ENCODE peak calls at places on chromosomes 11 and 22, in seven cellular contexts. Z is thoracic aorta, E is cardiac fibroblast, A is HFF-Myc, R is dorsolateral prefrontal cortex, S is H7, M is fibroblast of the aortic adventitia. P is an unnamed sample.

GRCh38 chr11:78586452-78587046 is 11.9 kb upstream of the NARS2 start:
- DNase-seq in Z (no peak), E (no peak), A (no peak), R (no peak), S (peak), M (no peak), P (no peak)

GRCh38 chr11:16040151-16040550 is 316.2 kb downstream of the SOX6 start:
- DNase-seq in Z (no peak), E (no peak), A (no peak), R (no peak), S (no peak), M (no peak), P (no peak)

GRCh38 chr11:128492461-128492860 is 94.9 kb downstream of the ETS1 start:
- DNase-seq in Z (no peak), E (peak), A (no peak), R (no peak), S (no peak), M (peak), P (no peak)

GRCh38 chr11:95641506-95641905 is 148.1 kb downstream of the FAM76B start:
- DNase-seq in Z (peak), E (no peak), A (no peak), R (no peak), S (no peak), M (peak), P (peak)

GRCh38 chr11:131888230-131888826 is 517.9 kb downstream of the NTM start:
- DNase-seq in Z (no peak), E (peak), A (peak), R (no peak), S (no peak), M (peak), P (no peak)

GRCh38 chr11:104432981-104433380 is 269.0 kb upstream of the PDGFD start:
- DNase-seq in Z (no peak), E (no peak), A (no peak), R (no peak), S (no peak), M (peak), P (no peak)

GRCh38 chr22:20549232-20549841 is 41.9 kb downstream of the MED15 start:
- DNase-seq in Z (no peak), E (peak), A (no peak), R (peak), S (peak), M (no peak), P (no peak)

GRCh38 chr11:74460481-74461154 is 6.7 kb downstream of the KCNE3 start:
- DNase-seq in Z (no peak), E (peak), A (no peak), R (no peak), S (no peak), M (peak), P (peak)

GRCh38 chr11:37718431-37718999 is 1120.5 kb upstream of the RAG2 start:
- DNase-seq in Z (no peak), E (peak), A (no peak), R (no peak), S (no peak), M (peak), P (no peak)

GRCh38 chr22:42001127-42001526 is 2.5 kb downstream of the WBP2NL start:
- DNase-seq in Z (no peak), E (no peak), A (no peak), R (no peak), S (no peak), M (no peak), P (no peak)

GRCh38 chr11:119713361-119714040 is 15.5 kb downstream of the NECTIN1 start:
- DNase-seq in Z (no peak), E (no peak), A (no peak), R (no peak), S (no peak), M (no peak), P (no peak)

GRCh38 chr22:42316988-42317387 is 46.5 kb upstream of the TCF20 start:
- DNase-seq in Z (no peak), E (peak), A (no peak), R (peak), S (no peak), M (peak), P (no peak)

GRCh38 chr11:112213753-112214152 is 12.5 kb upstream of the PTS start:
- DNase-seq in Z (no peak), E (peak), A (no peak), R (no peak), S (no peak), M (peak), P (no peak)
- H3K4me3 ChIP-seq in Z (no peak), E (no peak), A (no peak), R (no peak), S (no peak), M (no peak), P (no peak)

DNA sequence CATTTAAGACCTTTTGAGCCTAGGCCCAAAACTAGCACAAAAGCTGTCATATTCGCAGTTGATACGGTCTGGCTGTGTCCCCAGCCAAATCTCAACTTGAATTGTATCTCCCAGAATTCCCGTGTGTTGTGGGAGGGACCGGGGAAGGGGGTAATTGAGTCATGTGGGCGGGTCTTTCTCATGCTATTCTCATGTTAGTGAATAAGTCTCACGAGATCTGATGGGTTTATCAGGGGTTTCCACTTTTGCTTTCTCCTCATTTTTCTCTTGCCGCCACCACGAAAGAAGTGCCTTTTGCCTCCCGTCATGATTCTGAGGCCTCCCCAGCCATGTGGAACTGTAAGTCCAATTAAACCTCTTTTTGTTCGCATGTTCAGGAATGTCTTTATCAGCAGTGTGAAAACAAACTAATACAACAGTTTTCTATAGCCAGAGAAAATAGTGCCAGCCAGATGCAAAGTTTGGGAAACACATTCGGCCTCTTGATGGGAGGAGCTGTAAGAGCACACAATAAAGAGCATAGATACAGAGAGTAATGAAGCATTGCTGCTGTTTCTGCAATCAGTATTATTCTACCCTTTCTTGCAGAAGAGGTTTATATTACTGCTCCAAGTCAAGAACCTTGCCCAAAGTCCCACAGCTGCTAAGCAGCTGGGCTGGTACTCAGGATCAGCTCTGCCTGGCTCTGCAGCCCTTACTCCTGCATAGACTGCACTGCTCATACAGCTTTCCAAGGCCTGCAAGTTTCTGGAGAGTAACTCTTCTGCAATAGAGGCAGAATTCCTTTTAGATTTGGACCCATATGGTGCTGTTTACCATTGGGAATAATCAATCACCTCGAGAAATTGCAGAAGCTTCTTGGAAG is 2.0 kb upstream of the ZNF195 start:
- DNase-seq in Z (no peak), E (peak), A (no peak), R (no peak), S (no peak), M (peak), P (no peak)
- H3K4me3 ChIP-seq in Z (peak), E (peak), A (peak), R (no peak), S (peak), M (peak), P (peak)

DNA sequence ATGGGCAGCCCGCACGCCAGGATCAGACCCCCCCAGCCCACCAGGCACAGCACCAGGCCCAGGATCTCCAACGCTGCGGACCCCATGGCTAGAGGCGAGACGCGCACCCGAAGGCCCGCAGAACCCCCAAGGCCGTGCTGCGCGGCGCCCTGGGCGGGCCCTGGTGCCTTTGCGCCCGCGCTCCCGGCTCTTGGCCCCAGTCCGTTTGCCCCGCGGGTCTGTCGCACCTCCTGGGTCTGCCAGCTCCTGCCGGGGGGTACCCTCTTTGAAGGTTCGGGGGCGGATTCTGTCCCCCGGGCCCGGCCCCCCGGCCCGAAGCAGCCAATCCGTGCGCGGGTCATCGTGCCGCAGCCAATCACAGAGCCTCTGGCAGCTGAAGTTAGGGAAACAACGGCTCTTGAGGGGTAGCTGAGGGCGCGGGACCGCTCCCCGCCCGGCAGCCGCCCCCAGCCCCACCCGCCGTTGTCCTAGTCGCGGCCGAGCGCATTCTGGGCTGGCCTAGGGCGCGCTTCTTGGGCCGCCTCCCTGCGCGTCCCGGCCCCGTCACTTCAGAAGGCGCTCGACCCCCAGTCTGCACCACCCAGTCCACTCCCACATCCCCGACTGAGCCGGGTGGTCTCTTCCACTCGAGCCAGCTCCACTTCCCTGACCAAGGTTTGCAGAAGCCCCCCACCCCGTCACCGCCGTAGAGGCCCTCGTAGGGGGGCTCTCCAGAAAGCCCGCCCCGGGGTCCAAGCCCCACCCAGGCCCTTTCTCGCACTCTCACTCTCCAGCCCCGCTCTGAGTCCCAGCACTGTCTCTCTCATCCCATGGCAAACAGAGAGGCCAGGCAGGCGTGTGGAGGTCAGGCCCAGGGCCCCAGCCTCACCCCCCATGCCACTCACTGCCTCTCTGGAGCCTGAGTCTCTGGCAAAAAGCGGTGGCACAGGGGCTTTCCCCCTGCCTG is at the start of gene CLDN5:
- DNase-seq in Z (no peak), E (peak), A (no peak), R (no peak), S (peak), M (no peak), P (peak)
- H3K4me3 ChIP-seq in Z (peak), E (peak), A (peak), R (peak), S (peak), M (peak), P (peak)

GRCh38 chr11:61336171-61336935 is 3.3 kb downstream of the TKFC start:
- DNase-seq in Z (no peak), E (peak), A (peak), R (peak), S (peak), M (peak), P (peak)

GRCh38 chr11:61332823-61333637 is at the start of the genes DDB1 and TKFC:
- DNase-seq in Z (peak), E (peak), A (peak), R (peak), S (peak), M (peak), P (peak)

GRCh38 chr11:61335355-61335710 is 2.3 kb downstream of the TKFC start:
- DNase-seq in Z (no peak), E (peak), A (no peak), R (no peak), S (no peak), M (peak), P (no peak)

GRCh38 chr11:61333638-61334433 is 808 bp downstream of the TKFC start:
- DNase-seq in Z (no peak), E (no peak), A (no peak), R (no peak), S (no peak), M (no peak), P (no peak)

DNA sequence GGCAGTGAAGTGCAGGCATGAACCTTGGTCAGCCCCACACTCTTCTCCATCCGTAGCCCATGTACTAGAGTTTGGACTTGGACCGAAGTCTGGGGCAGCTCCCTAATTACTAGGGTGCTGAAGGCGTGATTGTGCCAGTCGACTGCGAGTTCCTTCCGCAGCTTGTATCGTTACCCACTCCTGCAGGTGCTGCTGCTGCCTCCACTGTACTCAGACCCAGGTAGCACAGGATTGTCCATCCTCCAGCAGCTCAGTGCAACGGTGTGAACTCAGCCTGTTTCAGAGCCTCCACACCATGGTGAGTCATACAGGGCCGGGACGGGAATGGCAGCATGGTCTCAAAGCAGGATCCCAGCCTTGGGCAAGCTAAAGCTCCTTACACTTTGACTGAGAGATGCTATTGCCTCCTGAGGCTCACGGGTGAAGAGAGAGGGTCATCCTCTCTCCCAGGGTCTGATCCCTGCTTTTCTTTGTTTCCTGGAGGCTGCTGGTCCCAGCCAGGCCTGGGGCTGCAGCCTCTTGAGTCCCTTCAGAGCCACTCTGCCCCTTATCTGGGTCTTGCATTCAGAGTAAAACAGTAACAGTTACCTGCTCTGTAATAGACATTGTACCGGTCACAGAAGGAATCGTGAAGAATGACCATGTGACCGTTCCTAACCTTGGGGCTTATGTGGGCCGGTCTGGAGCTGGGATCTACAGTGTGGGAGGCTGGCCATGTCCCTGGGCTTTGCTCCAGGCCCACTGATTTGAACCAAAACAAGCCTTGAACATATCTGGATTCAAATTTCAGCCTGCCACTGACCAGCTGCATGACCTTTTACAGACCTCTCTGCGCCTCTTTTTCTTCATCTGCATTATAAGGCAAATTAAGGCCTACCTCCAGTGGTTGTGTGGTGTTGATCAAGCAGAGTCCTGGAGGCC is 1.7 kb downstream of the TKFC start:
- DNase-seq in Z (no peak), E (peak), A (peak), R (no peak), S (no peak), M (peak), P (no peak)
- H3K4me3 ChIP-seq in Z (no peak), E (no peak), A (no peak), R (no peak), S (no peak), M (no peak), P (no peak)

DNA sequence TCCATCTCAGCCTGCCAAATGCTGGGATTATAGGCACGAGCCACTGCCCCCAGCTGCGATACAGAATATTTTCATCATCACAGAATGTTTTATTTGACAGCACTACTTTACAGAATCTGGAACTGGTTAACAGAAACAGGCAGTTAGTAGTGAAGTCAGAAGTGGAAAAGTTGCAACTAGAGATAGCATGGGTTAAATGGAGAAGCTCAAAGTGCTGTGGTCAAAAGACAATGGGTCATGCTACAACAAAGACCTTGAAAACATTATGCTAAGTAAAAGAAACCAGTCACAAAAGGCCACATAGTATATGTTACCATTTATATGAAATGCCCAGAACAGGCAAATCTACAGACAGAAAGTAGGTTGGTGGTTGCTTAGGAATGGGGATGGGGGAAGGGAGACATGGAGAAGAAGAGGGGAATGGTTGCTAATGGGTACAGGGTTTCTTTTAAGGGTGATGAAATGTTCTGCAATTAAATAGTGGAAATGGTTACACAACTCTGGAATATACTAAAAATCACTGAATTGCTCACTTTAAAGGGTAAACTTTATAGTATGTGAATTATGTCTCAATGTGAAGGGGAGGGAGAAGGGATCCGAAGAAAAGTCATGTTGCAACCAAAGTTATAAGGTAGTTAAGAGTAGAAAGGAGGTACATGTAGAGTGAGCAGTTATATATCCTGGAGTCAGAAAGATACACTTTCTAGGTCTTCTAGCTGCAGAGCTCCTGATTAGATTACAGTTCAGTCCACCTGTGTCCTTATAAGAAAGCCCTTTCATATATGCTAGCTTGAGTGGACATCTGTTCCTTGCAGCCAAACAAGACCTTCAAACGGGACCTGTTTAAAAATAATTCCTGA is 46.3 kb upstream of the RAPSN start:
- DNase-seq in Z (no peak), E (peak), A (no peak), R (no peak), S (no peak), M (peak), P (no peak)
- H3K4me3 ChIP-seq in Z (no peak), E (no peak), A (no peak), R (no peak), S (no peak), M (no peak), P (no peak)

DNA sequence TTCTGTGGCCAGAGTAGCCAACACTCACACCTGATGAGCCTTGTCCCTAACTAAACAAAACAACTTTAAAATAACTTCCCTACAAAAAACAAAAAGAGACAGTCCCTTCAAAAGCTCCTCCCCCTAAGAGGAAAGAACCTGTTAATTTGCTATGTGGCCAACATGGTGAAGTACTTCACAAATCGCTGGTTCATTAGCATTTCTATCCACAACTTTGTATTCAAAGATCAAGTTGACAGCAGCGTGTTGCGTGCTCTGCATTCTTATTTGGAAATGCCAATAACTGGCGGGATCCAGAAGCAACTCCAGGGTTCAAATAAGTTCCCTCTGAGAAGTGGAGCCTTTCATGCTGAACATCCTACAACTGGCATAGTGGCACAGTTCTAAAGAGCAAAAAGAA is 48.6 kb downstream of the CADM1 start:
- DNase-seq in Z (no peak), E (no peak), A (no peak), R (no peak), S (peak), M (no peak), P (no peak)
- H3K4me3 ChIP-seq in Z (no peak), E (no peak), A (no peak), R (no peak), S (no peak), M (no peak), P (no peak)